ENCODE peak calls at places on chromosomes 7 and 10, in six cellular contexts. O, U, Y, M, H and X are unnamed samples.

GRCh38 chr10:125812128-125812527 is 10.9 kb downstream of the UROS start:
- DNase-seq in O (no peak), U (no peak), Y (no peak), M (peak), H (no peak), X (no peak)

GRCh38 chr10:132331259-132331955 is 586 bp upstream of the LRRC27 start:
- DNase-seq in O (peak), U (no peak), Y (no peak), M (no peak), H (no peak), X (no peak)

GRCh38 chr10:89158446-89158845 is 48.7 kb downstream of the CH25H start:
- DNase-seq in O (no peak), U (no peak), Y (no peak), M (peak), H (no peak), X (no peak)

GRCh38 chr7:11706666-11707605 is 125.1 kb downstream of the THSD7A start:
- DNase-seq in O (no peak), U (no peak), Y (no peak), M (no peak), H (no peak), X (no peak)

GRCh38 chr10:128095753-128096469 is 30.3 kb downstream of the MKI67 start:
- DNase-seq in O (no peak), U (no peak), Y (no peak), M (no peak), H (no peak), X (no peak)

GRCh38 chr10:6399879-6400278 is 180.2 kb downstream of the PRKCQ start:
- DNase-seq in O (no peak), U (no peak), Y (no peak), M (no peak), H (no peak), X (no peak)

GRCh38 chr7:40200791-40201190 is 66.0 kb downstream of the SUGCT start:
- DNase-seq in O (no peak), U (peak), Y (no peak), M (peak), H (no peak), X (no peak)

GRCh38 chr7:129829677-129830631 is 122.8 kb downstream of the UBE2H start:
- DNase-seq in O (peak), U (peak), Y (peak), M (peak), H (peak), X (peak)

GRCh38 chr10:75542902-75543301 is 111.5 kb downstream of the LRMDA start:
- DNase-seq in O (no peak), U (no peak), Y (no peak), M (no peak), H (no peak), X (no peak)